ENCODE peak calls at places on chromosomes 16 and 17, in four cellular contexts. One of them, this sample, is unnamed.

GRCh38 chr16:55116165-55116894 is 185.7 kb downstream of the IRX5 start:
- DNase-seq in AG09319: peak
- DNase-seq in progenitor cell of endocrine pancreas: no peak
- DNase-seq in astrocyte of the spinal cord: peak
- DNase-seq in this sample: no peak

GRCh38 chr17:79840989-79841286 is 1.7 kb upstream of the CBX4 start:
- DNase-seq in AG09319: no peak
- DNase-seq in astrocyte of the spinal cord: no peak
- DNase-seq in progenitor cell of endocrine pancreas: no peak
- DNase-seq in this sample: no peak

GRCh38 chr17:42248351-42249179 is 27.6 kb downstream of the STAT5B start:
- DNase-seq in progenitor cell of endocrine pancreas: no peak
- DNase-seq in astrocyte of the spinal cord: peak
- DNase-seq in AG09319: peak
- DNase-seq in this sample: no peak

GRCh38 chr17:76145231-76146052 is 4.4 kb upstream of the FOXJ1 start:
- DNase-seq in progenitor cell of endocrine pancreas: no peak
- DNase-seq in AG09319: no peak
- DNase-seq in astrocyte of the spinal cord: no peak
- DNase-seq in this sample: no peak

GRCh38 chr16:81505011-81505660 is 60.5 kb downstream of the CMIP start:
- DNase-seq in AG09319: no peak
- DNase-seq in astrocyte of the spinal cord: no peak
- DNase-seq in progenitor cell of endocrine pancreas: no peak
- DNase-seq in this sample: no peak

GRCh38 chr16:85436636-85437160 is 176.4 kb upstream of the GSE1 start:
- DNase-seq in AG09319: no peak
- DNase-seq in astrocyte of the spinal cord: no peak
- DNase-seq in progenitor cell of endocrine pancreas: no peak
- DNase-seq in this sample: no peak

GRCh38 chr16:51636913-51637743 is 486.1 kb upstream of the SALL1 start:
- DNase-seq in astrocyte of the spinal cord: no peak
- DNase-seq in AG09319: peak
- DNase-seq in progenitor cell of endocrine pancreas: no peak
- DNase-seq in this sample: no peak

GRCh38 chr17:62984801-62985200 is 18.8 kb downstream of the TANC2 start:
- DNase-seq in progenitor cell of endocrine pancreas: no peak
- DNase-seq in astrocyte of the spinal cord: no peak
- DNase-seq in AG09319: no peak
- DNase-seq in this sample: no peak

GRCh38 chr17:41869426-41869825 is 4.2 kb upstream of the KLHL11 start:
- DNase-seq in AG09319: no peak
- DNase-seq in astrocyte of the spinal cord: no peak
- DNase-seq in progenitor cell of endocrine pancreas: no peak
- DNase-seq in this sample: no peak

GRCh38 chr16:25966172-25967097 is 274.7 kb downstream of the HS3ST4 start:
- DNase-seq in progenitor cell of endocrine pancreas: no peak
- DNase-seq in AG09319: no peak
- DNase-seq in astrocyte of the spinal cord: no peak
- DNase-seq in this sample: no peak

GRCh38 chr17:77441130-77441920 is 300.6 kb downstream of the SEC14L1 start:
- DNase-seq in astrocyte of the spinal cord: no peak
- DNase-seq in progenitor cell of endocrine pancreas: no peak
- DNase-seq in AG09319: no peak
- DNase-seq in this sample: no peak

GRCh38 chr16:58582971-58583765 is 46.5 kb downstream of the CNOT1 start:
- DNase-seq in AG09319: no peak
- DNase-seq in progenitor cell of endocrine pancreas: no peak
- DNase-seq in astrocyte of the spinal cord: peak
- DNase-seq in this sample: no peak

GRCh38 chr16:73231969-73232554 is 184.1 kb upstream of the ZFHX3 start:
- DNase-seq in astrocyte of the spinal cord: no peak
- DNase-seq in progenitor cell of endocrine pancreas: no peak
- DNase-seq in AG09319: no peak
- DNase-seq in this sample: no peak

GRCh38 chr17:9875441-9875840 is 29.6 kb downstream of the RCVRN start:
- DNase-seq in astrocyte of the spinal cord: peak
- DNase-seq in AG09319: no peak
- DNase-seq in progenitor cell of endocrine pancreas: no peak
- DNase-seq in this sample: no peak

GRCh38 chr17:63096426-63096825 is 130.4 kb downstream of the TANC2 start:
- DNase-seq in astrocyte of the spinal cord: peak
- DNase-seq in progenitor cell of endocrine pancreas: no peak
- DNase-seq in AG09319: peak
- DNase-seq in this sample: no peak

GRCh38 chr16:85551319-85551978 is 61.7 kb upstream of the GSE1 start:
- DNase-seq in progenitor cell of endocrine pancreas: no peak
- DNase-seq in AG09319: no peak
- DNase-seq in astrocyte of the spinal cord: no peak
- DNase-seq in this sample: no peak

GRCh38 chr16:80369559-80369958 is 171.2 kb upstream of the DYNLRB2 start:
- DNase-seq in AG09319: peak
- DNase-seq in progenitor cell of endocrine pancreas: peak
- DNase-seq in astrocyte of the spinal cord: peak
- DNase-seq in this sample: no peak
- TF ChIP-seq CTCF in AG09319: peak
- TF ChIP-seq CTCF in progenitor cell of endocrine pancreas: peak
- TF ChIP-seq CTCF in astrocyte of the spinal cord: peak
- TF ChIP-seq CTCF in this sample: no peak

GRCh38 chr17:43591750-43592562 is 45.8 kb upstream of the ETV4 start:
- DNase-seq in AG09319: peak
- DNase-seq in progenitor cell of endocrine pancreas: no peak
- DNase-seq in astrocyte of the spinal cord: peak
- DNase-seq in this sample: peak
- TF ChIP-seq CTCF in AG09319: peak
- TF ChIP-seq CTCF in progenitor cell of endocrine pancreas: no peak
- TF ChIP-seq CTCF in astrocyte of the spinal cord: no peak
- TF ChIP-seq CTCF in this sample: no peak

DNA sequence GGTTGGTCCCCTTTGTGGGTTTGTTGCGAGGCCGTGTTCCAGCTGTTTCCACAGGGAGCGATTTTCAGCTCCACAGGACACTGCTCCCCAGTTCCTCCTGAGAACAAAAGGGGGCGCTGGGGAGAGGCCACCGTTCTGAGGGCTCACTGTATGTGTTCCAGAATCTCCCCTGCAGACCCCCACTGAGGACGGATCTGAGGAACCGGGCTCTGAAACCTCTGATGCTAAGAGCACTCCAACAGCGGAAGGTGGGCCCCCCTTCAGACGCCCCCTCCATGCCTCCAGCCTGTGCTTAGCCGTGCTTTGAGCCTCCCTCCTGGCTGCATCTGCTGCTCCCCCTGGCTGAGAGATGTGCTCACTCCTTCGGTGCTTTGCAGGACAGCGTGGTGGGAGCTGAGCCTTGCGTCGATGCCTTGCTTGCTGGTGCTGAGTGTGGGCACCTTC is 27.3 kb upstream of the STH start:
- DNase-seq in astrocyte of the spinal cord: no peak
- DNase-seq in progenitor cell of endocrine pancreas: no peak
- DNase-seq in AG09319: no peak
- DNase-seq in this sample: no peak
- TF ChIP-seq CTCF in astrocyte of the spinal cord: no peak
- TF ChIP-seq CTCF in progenitor cell of endocrine pancreas: no peak
- TF ChIP-seq CTCF in AG09319: no peak
- TF ChIP-seq CTCF in this sample: no peak

GRCh38 chr16:89534147-89534788 is 26.1 kb downstream of the SPG7 start:
- DNase-seq in AG09319: no peak
- DNase-seq in astrocyte of the spinal cord: no peak
- DNase-seq in progenitor cell of endocrine pancreas: no peak
- DNase-seq in this sample: no peak
- TF ChIP-seq CTCF in AG09319: no peak
- TF ChIP-seq CTCF in astrocyte of the spinal cord: no peak
- TF ChIP-seq CTCF in progenitor cell of endocrine pancreas: no peak
- TF ChIP-seq CTCF in this sample: no peak

GRCh38 chr16:27246439-27246838 is 22.1 kb downstream of the NSMCE1 start:
- DNase-seq in astrocyte of the spinal cord: no peak
- DNase-seq in AG09319: no peak
- DNase-seq in progenitor cell of endocrine pancreas: no peak
- DNase-seq in this sample: no peak

GRCh38 chr16:27244363-27244755 is 24.2 kb downstream of the NSMCE1 start:
- DNase-seq in astrocyte of the spinal cord: no peak
- DNase-seq in AG09319: no peak
- DNase-seq in progenitor cell of endocrine pancreas: no peak
- DNase-seq in this sample: no peak

GRCh38 chr16:27248036-27248435 is 20.5 kb downstream of the NSMCE1 start:
- DNase-seq in astrocyte of the spinal cord: no peak
- DNase-seq in progenitor cell of endocrine pancreas: no peak
- DNase-seq in AG09319: no peak
- DNase-seq in this sample: no peak

GRCh38 chr16:27243725-27244362 is 24.7 kb downstream of the NSMCE1 start:
- DNase-seq in progenitor cell of endocrine pancreas: no peak
- DNase-seq in AG09319: no peak
- DNase-seq in astrocyte of the spinal cord: no peak
- DNase-seq in this sample: no peak

GRCh38 chr16:27245276-27246231 is 23.0 kb downstream of the NSMCE1 start:
- DNase-seq in astrocyte of the spinal cord: peak
- DNase-seq in AG09319: peak
- DNase-seq in progenitor cell of endocrine pancreas: no peak
- DNase-seq in this sample: no peak
- TF ChIP-seq CTCF in astrocyte of the spinal cord: no peak
- TF ChIP-seq CTCF in AG09319: no peak
- TF ChIP-seq CTCF in progenitor cell of endocrine pancreas: no peak
- TF ChIP-seq CTCF in this sample: no peak

GRCh38 chr17:27504188-27504995 is 48.1 kb downstream of the KSR1 start:
- DNase-seq in AG09319: no peak
- DNase-seq in progenitor cell of endocrine pancreas: no peak
- DNase-seq in astrocyte of the spinal cord: no peak
- DNase-seq in this sample: no peak
- TF ChIP-seq CTCF in AG09319: no peak
- TF ChIP-seq CTCF in progenitor cell of endocrine pancreas: no peak
- TF ChIP-seq CTCF in astrocyte of the spinal cord: no peak
- TF ChIP-seq CTCF in this sample: no peak

GRCh38 chr16:12613131-12613991 is 190.3 kb downstream of the CPPED1 start:
- DNase-seq in progenitor cell of endocrine pancreas: no peak
- DNase-seq in AG09319: no peak
- DNase-seq in astrocyte of the spinal cord: peak
- DNase-seq in this sample: no peak

GRCh38 chr16:12613992-12614661 is 189.6 kb downstream of the CPPED1 start:
- DNase-seq in AG09319: no peak
- DNase-seq in progenitor cell of endocrine pancreas: no peak
- DNase-seq in astrocyte of the spinal cord: no peak
- DNase-seq in this sample: no peak

GRCh38 chr16:12611006-12611477 is 192.6 kb downstream of the CPPED1 start:
- DNase-seq in astrocyte of the spinal cord: no peak
- DNase-seq in progenitor cell of endocrine pancreas: no peak
- DNase-seq in AG09319: no peak
- DNase-seq in this sample: no peak

GRCh38 chr16:12611916-12612597 is 191.6 kb downstream of the CPPED1 start:
- DNase-seq in AG09319: no peak
- DNase-seq in progenitor cell of endocrine pancreas: no peak
- DNase-seq in astrocyte of the spinal cord: no peak
- DNase-seq in this sample: no peak

GRCh38 chr16:12612598-12613101 is 191.0 kb downstream of the CPPED1 start:
- DNase-seq in progenitor cell of endocrine pancreas: no peak
- DNase-seq in AG09319: no peak
- DNase-seq in astrocyte of the spinal cord: no peak
- DNase-seq in this sample: no peak
- TF ChIP-seq CTCF in progenitor cell of endocrine pancreas: no peak
- TF ChIP-seq CTCF in AG09319: no peak
- TF ChIP-seq CTCF in astrocyte of the spinal cord: no peak
- TF ChIP-seq CTCF in this sample: no peak

GRCh38 chr16:23348579-23349469 is 46.7 kb downstream of the SCNN1B start:
- DNase-seq in progenitor cell of endocrine pancreas: no peak
- DNase-seq in astrocyte of the spinal cord: no peak
- DNase-seq in AG09319: no peak
- DNase-seq in this sample: no peak
- TF ChIP-seq CTCF in progenitor cell of endocrine pancreas: peak
- TF ChIP-seq CTCF in astrocyte of the spinal cord: peak
- TF ChIP-seq CTCF in AG09319: no peak
- TF ChIP-seq CTCF in this sample: no peak

This sample was measured in mesothelial cell of epicardium.